ENCODE peak calls at places on chromosomes 1 and 21, in four cellular contexts. J is T-helper 2 cell; S is CD8-positive, alpha-beta T cell; U is epithelial cell of esophagus. O is an unnamed sample.
A peak's percentile ranks its signal among the peaks of the same experiment; 100 is the strongest.

GRCh38 chr1:196466656-196467055 is 141.6 kb downstream of the KCNT2 start:
- DNase-seq in S (no peak), U (peak; percentile 87), J (no peak), O (no peak)

GRCh38 chr1:100699744-100700143 is 19.8 kb upstream of the VCAM1 start:
- DNase-seq in U (no peak), J (no peak), S (no peak), O (no peak)

GRCh38 chr1:244962140-244962539 is 97.8 kb upstream of the HNRNPU start:
- DNase-seq in U (no peak), J (no peak), S (no peak), O (no peak)

GRCh38 chr21:34843562-34843961 is 174.8 kb downstream of the CLIC6 start:
- DNase-seq in U (no peak), J (no peak), S (no peak), O (no peak)

GRCh38 chr1:244862699-244863490 is 1.4 kb downstream of the HNRNPU start:
- DNase-seq in U (peak; percentile 94), J (peak; percentile 96), S (peak; percentile 96), O (peak; percentile 96)

GRCh38 chr1:179126338-179127060 is 44.6 kb downstream of the TOR3A start:
- DNase-seq in J (no peak), S (no peak), U (no peak), O (no peak)

GRCh38 chr1:183881387-183882084 is 76.6 kb downstream of the RGL1 start:
- DNase-seq in S (no peak), J (no peak), U (peak; percentile 83), O (no peak)

GRCh38 chr1:20376880-20377494 is 86.3 kb downstream of the VWA5B1 start:
- DNase-seq in S (peak; percentile 19), U (peak; percentile 42), J (peak; percentile 54), O (no peak)

GRCh38 chr1:106912146-106912545 is 144.3 kb upstream of the PRMT6 start:
- DNase-seq in U (peak; percentile 13), J (no peak), S (no peak), O (no peak)

GRCh38 chr1:226706664-226707063 is 32.4 kb downstream of the ITPKB start:
- DNase-seq in U (no peak), S (no peak), J (no peak), O (no peak)

O was measured in CD8-positive, alpha-beta memory T cell.